ENCODE peak calls at places on chromosomes 7 and 10, in nine cellular contexts. One of them, this sample, is unnamed.
A peak's percentile ranks its signal among the peaks of the same experiment; 100 is the strongest.

GRCh38 chr10:70232155-70232858 is 922 bp downstream of the PPA1 start:
- DNase-seq in right lobe of liver: peak; percentile 79
- DNase-seq in foreskin fibroblast: no peak
- DNase-seq in pancreas: peak; percentile 75
- DNase-seq in Panc1: no peak
- DNase-seq in A549: peak; percentile 43
- DNase-seq in upper lobe of right lung: peak; percentile 79
- DNase-seq in fibroblast of pulmonary artery: peak; percentile 57
- DNase-seq in heart right ventricle: peak; percentile 34
- DNase-seq in this sample: peak; percentile 48

GRCh38 chr7:31957090-31957720 is 113.0 kb downstream of the PDE1C start:
- DNase-seq in right lobe of liver: no peak
- DNase-seq in foreskin fibroblast: no peak
- DNase-seq in pancreas: no peak
- DNase-seq in Panc1: no peak
- DNase-seq in A549: peak; percentile 77
- DNase-seq in upper lobe of right lung: no peak
- DNase-seq in fibroblast of pulmonary artery: peak; percentile 8
- DNase-seq in heart right ventricle: no peak
- DNase-seq in this sample: peak; percentile 45

GRCh38 chr10:115989621-115990020 is 283.4 kb downstream of the GFRA1 start:
- DNase-seq in right lobe of liver: no peak
- DNase-seq in foreskin fibroblast: no peak
- DNase-seq in pancreas: no peak
- DNase-seq in Panc1: no peak
- DNase-seq in A549: no peak
- DNase-seq in upper lobe of right lung: no peak
- DNase-seq in fibroblast of pulmonary artery: no peak
- DNase-seq in heart right ventricle: no peak
- DNase-seq in this sample: no peak

GRCh38 chr7:158001621-158002320 is 585.9 kb downstream of the PTPRN2 start:
- DNase-seq in right lobe of liver: no peak
- DNase-seq in foreskin fibroblast: no peak
- DNase-seq in pancreas: no peak
- DNase-seq in Panc1: no peak
- DNase-seq in A549: peak; percentile 42
- DNase-seq in upper lobe of right lung: no peak
- DNase-seq in fibroblast of pulmonary artery: no peak
- DNase-seq in heart right ventricle: no peak
- DNase-seq in this sample: no peak

GRCh38 chr10:74047871-74048270 is 50.0 kb downstream of the VCL start:
- DNase-seq in right lobe of liver: no peak
- DNase-seq in foreskin fibroblast: peak; percentile 83
- DNase-seq in pancreas: no peak
- DNase-seq in Panc1: no peak
- DNase-seq in A549: no peak
- DNase-seq in upper lobe of right lung: no peak
- DNase-seq in fibroblast of pulmonary artery: peak; percentile 47
- DNase-seq in heart right ventricle: no peak
- DNase-seq in this sample: peak; percentile 67

GRCh38 chr10:74683621-74684114 is 142.7 kb upstream of the KAT6B start:
- DNase-seq in right lobe of liver: no peak
- DNase-seq in foreskin fibroblast: no peak
- DNase-seq in pancreas: no peak
- DNase-seq in Panc1: no peak
- DNase-seq in A549: no peak
- DNase-seq in upper lobe of right lung: no peak
- DNase-seq in fibroblast of pulmonary artery: no peak
- DNase-seq in heart right ventricle: no peak
- DNase-seq in this sample: no peak

GRCh38 chr7:15866753-15867152 is 180.3 kb upstream of the MEOX2 start:
- DNase-seq in right lobe of liver: no peak
- DNase-seq in foreskin fibroblast: no peak
- DNase-seq in pancreas: no peak
- DNase-seq in Panc1: no peak
- DNase-seq in A549: no peak
- DNase-seq in upper lobe of right lung: no peak
- DNase-seq in fibroblast of pulmonary artery: no peak
- DNase-seq in heart right ventricle: no peak
- DNase-seq in this sample: no peak

GRCh38 chr7:149253665-149254064 is 8.3 kb upstream of the ZNF783 start:
- DNase-seq in right lobe of liver: no peak
- DNase-seq in foreskin fibroblast: no peak
- DNase-seq in pancreas: no peak
- DNase-seq in Panc1: no peak
- DNase-seq in A549: no peak
- DNase-seq in upper lobe of right lung: no peak
- DNase-seq in fibroblast of pulmonary artery: no peak
- DNase-seq in heart right ventricle: no peak
- DNase-seq in this sample: no peak

GRCh38 chr10:122033224-122033926 is 44.4 kb downstream of the TACC2 start:
- DNase-seq in right lobe of liver: no peak
- DNase-seq in foreskin fibroblast: no peak
- DNase-seq in pancreas: no peak
- DNase-seq in Panc1: no peak
- DNase-seq in A549: peak; percentile 56
- DNase-seq in upper lobe of right lung: no peak
- DNase-seq in fibroblast of pulmonary artery: no peak
- DNase-seq in heart right ventricle: no peak
- DNase-seq in this sample: no peak

GRCh38 chr7:47764746-47765145 is 182.8 kb upstream of the TNS3 start:
- DNase-seq in right lobe of liver: no peak
- DNase-seq in foreskin fibroblast: no peak
- DNase-seq in pancreas: no peak
- DNase-seq in Panc1: no peak
- DNase-seq in A549: no peak
- DNase-seq in upper lobe of right lung: no peak
- DNase-seq in fibroblast of pulmonary artery: no peak
- DNase-seq in heart right ventricle: no peak
- DNase-seq in this sample: no peak

GRCh38 chr7:22696672-22697071 is 30.3 kb upstream of the IL6 start:
- DNase-seq in right lobe of liver: no peak
- DNase-seq in foreskin fibroblast: no peak
- DNase-seq in pancreas: no peak
- DNase-seq in Panc1: no peak
- DNase-seq in A549: no peak
- DNase-seq in upper lobe of right lung: no peak
- DNase-seq in fibroblast of pulmonary artery: no peak
- DNase-seq in heart right ventricle: no peak
- DNase-seq in this sample: no peak

DNA sequence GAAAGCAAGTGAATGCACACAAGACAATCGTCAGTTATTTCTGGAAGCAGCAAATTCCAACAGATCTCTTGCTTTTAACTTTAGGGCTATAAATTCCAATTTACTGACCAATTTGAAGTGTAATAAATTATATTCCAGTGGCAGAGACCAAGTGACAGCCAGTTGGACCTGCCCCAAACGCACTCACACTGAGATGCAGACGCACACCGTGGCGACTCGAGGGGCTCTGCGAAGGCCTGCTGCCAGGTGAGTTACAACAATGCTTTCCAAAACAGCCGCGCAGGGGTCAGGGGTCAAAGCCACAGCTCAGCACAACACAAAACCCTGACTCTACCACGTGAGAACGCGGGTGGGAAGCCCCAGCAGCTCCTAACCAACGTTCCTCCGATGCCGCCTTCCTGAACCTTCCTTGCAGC is 97.4 kb downstream of the ZRANB1 start:
- DNase-seq in right lobe of liver: no peak
- DNase-seq in foreskin fibroblast: no peak
- DNase-seq in pancreas: no peak
- DNase-seq in Panc1: no peak
- DNase-seq in A549: no peak
- DNase-seq in upper lobe of right lung: no peak
- DNase-seq in fibroblast of pulmonary artery: no peak
- DNase-seq in heart right ventricle: no peak
- DNase-seq in this sample: no peak
- H3K4me3 ChIP-seq in right lobe of liver: no peak overlapping the region
- H3K4me3 ChIP-seq in foreskin fibroblast: no peak overlapping the region
- H3K4me3 ChIP-seq in pancreas: no peak overlapping the region
- H3K4me3 ChIP-seq in Panc1: no peak overlapping the region
- H3K4me3 ChIP-seq in A549: no peak overlapping the region
- H3K4me3 ChIP-seq in upper lobe of right lung: no peak overlapping the region
- H3K4me3 ChIP-seq in fibroblast of pulmonary artery: no peak overlapping the region
- H3K4me3 ChIP-seq in heart right ventricle: no peak overlapping the region
- H3K4me3 ChIP-seq in this sample: no peak overlapping the region

GRCh38 chr10:33152750-33153149 is 181.7 kb downstream of the NRP1 start:
- DNase-seq in right lobe of liver: no peak
- DNase-seq in foreskin fibroblast: no peak
- DNase-seq in pancreas: no peak
- DNase-seq in Panc1: no peak
- DNase-seq in A549: no peak
- DNase-seq in upper lobe of right lung: no peak
- DNase-seq in fibroblast of pulmonary artery: no peak
- DNase-seq in heart right ventricle: no peak
- DNase-seq in this sample: no peak
- TF ChIP-seq CTCF in right lobe of liver: no peak
- TF ChIP-seq CTCF in foreskin fibroblast: no peak
- TF ChIP-seq CTCF in pancreas: no peak
- TF ChIP-seq CTCF in Panc1: no peak
- TF ChIP-seq CTCF in A549: no peak
- TF ChIP-seq CTCF in upper lobe of right lung: no peak
- TF ChIP-seq CTCF in fibroblast of pulmonary artery: no peak
- TF ChIP-seq CTCF in heart right ventricle: no peak
- TF ChIP-seq CTCF in this sample: no peak

DNA sequence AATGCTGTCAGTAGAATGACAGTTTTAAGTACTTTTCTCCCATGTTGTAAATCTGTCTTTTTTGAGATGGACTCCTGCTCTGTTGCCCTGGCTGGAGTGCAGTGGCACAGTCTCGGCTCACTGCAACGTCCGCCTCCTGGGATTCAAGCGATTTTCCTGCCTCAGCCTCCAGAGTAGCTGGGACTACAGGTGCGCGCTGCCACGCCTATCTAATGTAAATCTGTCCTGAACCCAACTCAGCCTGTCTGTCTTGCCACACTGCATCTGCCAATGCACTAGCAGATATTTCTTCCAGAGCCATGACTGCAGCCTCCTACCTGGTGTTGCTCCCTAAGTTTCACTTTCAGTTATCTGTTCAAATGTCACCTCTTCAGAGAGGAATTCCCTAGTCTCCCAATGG is 264.1 kb downstream of the PHF14 start:
- DNase-seq in right lobe of liver: peak; percentile 50
- DNase-seq in foreskin fibroblast: no peak
- DNase-seq in pancreas: no peak
- DNase-seq in Panc1: no peak
- DNase-seq in A549: no peak
- DNase-seq in upper lobe of right lung: no peak
- DNase-seq in fibroblast of pulmonary artery: no peak
- DNase-seq in heart right ventricle: no peak
- DNase-seq in this sample: no peak
- H3K4me3 ChIP-seq in right lobe of liver: peak overlapping the region; percentile 49
- H3K4me3 ChIP-seq in foreskin fibroblast: no peak overlapping the region
- H3K4me3 ChIP-seq in pancreas: no peak overlapping the region
- H3K4me3 ChIP-seq in Panc1: peak overlapping the region; percentile 56
- H3K4me3 ChIP-seq in A549: peak overlapping the region; percentile 28
- H3K4me3 ChIP-seq in upper lobe of right lung: no peak overlapping the region
- H3K4me3 ChIP-seq in fibroblast of pulmonary artery: no peak overlapping the region
- H3K4me3 ChIP-seq in heart right ventricle: peak overlapping the region; percentile 12
- H3K4me3 ChIP-seq in this sample: no peak overlapping the region

GRCh38 chr10:131946321-131946751 is 35.4 kb downstream of the BNIP3 start:
- DNase-seq in right lobe of liver: no peak
- DNase-seq in foreskin fibroblast: peak; percentile 62
- DNase-seq in pancreas: no peak
- DNase-seq in Panc1: peak; percentile 62
- DNase-seq in A549: peak; percentile 38
- DNase-seq in upper lobe of right lung: peak; percentile 47
- DNase-seq in fibroblast of pulmonary artery: peak; percentile 85
- DNase-seq in heart right ventricle: no peak
- DNase-seq in this sample: peak; percentile 88

GRCh38 chr10:131946880-131947279 is 34.8 kb downstream of the BNIP3 start:
- DNase-seq in right lobe of liver: peak; percentile 23
- DNase-seq in foreskin fibroblast: no peak
- DNase-seq in pancreas: no peak
- DNase-seq in Panc1: no peak
- DNase-seq in A549: no peak
- DNase-seq in upper lobe of right lung: peak; percentile 42
- DNase-seq in fibroblast of pulmonary artery: no peak
- DNase-seq in heart right ventricle: no peak
- DNase-seq in this sample: no peak

GRCh38 chr10:131942455-131942854 is 39.3 kb downstream of the BNIP3 start:
- DNase-seq in right lobe of liver: no peak
- DNase-seq in foreskin fibroblast: no peak
- DNase-seq in pancreas: no peak
- DNase-seq in Panc1: no peak
- DNase-seq in A549: no peak
- DNase-seq in upper lobe of right lung: no peak
- DNase-seq in fibroblast of pulmonary artery: no peak
- DNase-seq in heart right ventricle: no peak
- DNase-seq in this sample: no peak

GRCh38 chr10:131938681-131939080 is 37.9 kb downstream of the PPP2R2D start:
- DNase-seq in right lobe of liver: peak; percentile 31
- DNase-seq in foreskin fibroblast: peak; percentile 36
- DNase-seq in pancreas: peak; percentile 9
- DNase-seq in Panc1: no peak
- DNase-seq in A549: no peak
- DNase-seq in upper lobe of right lung: peak; percentile 53
- DNase-seq in fibroblast of pulmonary artery: no peak
- DNase-seq in heart right ventricle: no peak
- DNase-seq in this sample: no peak

GRCh38 chr10:131943021-131943814 is 38.5 kb downstream of the BNIP3 start:
- DNase-seq in right lobe of liver: peak; percentile 48
- DNase-seq in foreskin fibroblast: no peak
- DNase-seq in pancreas: peak; percentile 76
- DNase-seq in Panc1: no peak
- DNase-seq in A549: peak; percentile 52
- DNase-seq in upper lobe of right lung: peak; percentile 51
- DNase-seq in fibroblast of pulmonary artery: peak; percentile 24
- DNase-seq in heart right ventricle: no peak
- DNase-seq in this sample: peak; percentile 31
- TF ChIP-seq CTCF in right lobe of liver: peak; percentile 29
- TF ChIP-seq CTCF in foreskin fibroblast: peak; percentile 21
- TF ChIP-seq CTCF in pancreas: peak; percentile 31
- TF ChIP-seq CTCF in Panc1: peak; percentile 78
- TF ChIP-seq CTCF in A549: peak; percentile 39
- TF ChIP-seq CTCF in upper lobe of right lung: peak; percentile 30
- TF ChIP-seq CTCF in fibroblast of pulmonary artery: peak; percentile 46
- TF ChIP-seq CTCF in heart right ventricle: peak; percentile 15
- TF ChIP-seq CTCF in this sample: peak; percentile 41

GRCh38 chr7:81111358-81111757 is 192.5 kb upstream of the SEMA3C start:
- DNase-seq in right lobe of liver: no peak
- DNase-seq in foreskin fibroblast: peak; percentile 92
- DNase-seq in pancreas: no peak
- DNase-seq in Panc1: peak; percentile 84
- DNase-seq in A549: peak; percentile 61
- DNase-seq in upper lobe of right lung: no peak
- DNase-seq in fibroblast of pulmonary artery: peak; percentile 93
- DNase-seq in heart right ventricle: no peak
- DNase-seq in this sample: peak; percentile 93
- H3K4me3 ChIP-seq in right lobe of liver: no peak overlapping the region
- H3K4me3 ChIP-seq in foreskin fibroblast: no peak overlapping the region
- H3K4me3 ChIP-seq in pancreas: no peak overlapping the region
- H3K4me3 ChIP-seq in Panc1: no peak overlapping the region
- H3K4me3 ChIP-seq in A549: no peak overlapping the region
- H3K4me3 ChIP-seq in upper lobe of right lung: no peak overlapping the region
- H3K4me3 ChIP-seq in fibroblast of pulmonary artery: no peak overlapping the region
- H3K4me3 ChIP-seq in heart right ventricle: no peak overlapping the region
- H3K4me3 ChIP-seq in this sample: no peak overlapping the region

GRCh38 chr10:67259319-67259929 is 333.6 kb downstream of the LRRTM3 start:
- DNase-seq in right lobe of liver: no peak
- DNase-seq in foreskin fibroblast: no peak
- DNase-seq in pancreas: no peak
- DNase-seq in Panc1: no peak
- DNase-seq in A549: no peak
- DNase-seq in upper lobe of right lung: no peak
- DNase-seq in fibroblast of pulmonary artery: no peak
- DNase-seq in heart right ventricle: no peak
- DNase-seq in this sample: no peak
- TF ChIP-seq CTCF in right lobe of liver: no peak
- TF ChIP-seq CTCF in foreskin fibroblast: no peak
- TF ChIP-seq CTCF in pancreas: no peak
- TF ChIP-seq CTCF in Panc1: no peak
- TF ChIP-seq CTCF in A549: no peak
- TF ChIP-seq CTCF in upper lobe of right lung: no peak
- TF ChIP-seq CTCF in fibroblast of pulmonary artery: no peak
- TF ChIP-seq CTCF in heart right ventricle: no peak
- TF ChIP-seq CTCF in this sample: no peak